ENCODE peak calls at places on chromosomes 5 and 9, in eight cellular contexts. One of them, this sample, is unnamed.

GRCh38 chr9:14865206-14865605 is 45.0 kb downstream of the FREM1 start:
- DNase-seq in brain microvascular endothelial cell: no peak
- DNase-seq in heart right ventricle: no peak
- DNase-seq in tibial artery: no peak
- DNase-seq in adrenal gland: no peak
- DNase-seq in tibial nerve: no peak
- DNase-seq in foreskin fibroblast: no peak
- DNase-seq in fibroblast of lung: no peak
- DNase-seq in this sample: no peak

GRCh38 chr9:686381-686813 is 155.1 kb upstream of the DMRT1 start:
- DNase-seq in brain microvascular endothelial cell: no peak
- DNase-seq in heart right ventricle: no peak
- DNase-seq in tibial artery: peak
- DNase-seq in adrenal gland: no peak
- DNase-seq in tibial nerve: no peak
- DNase-seq in foreskin fibroblast: peak
- DNase-seq in fibroblast of lung: peak
- DNase-seq in this sample: no peak

GRCh38 chr5:72817076-72817476 is 615 bp downstream of the TNPO1 start:
- DNase-seq in brain microvascular endothelial cell: peak
- DNase-seq in heart right ventricle: peak
- DNase-seq in tibial artery: peak
- DNase-seq in adrenal gland: peak
- DNase-seq in tibial nerve: peak
- DNase-seq in foreskin fibroblast: peak
- DNase-seq in fibroblast of lung: peak
- DNase-seq in this sample: no peak

GRCh38 chr5:146047396-146047795 is 58.0 kb downstream of the PLAC8L1 start:
- DNase-seq in brain microvascular endothelial cell: no peak
- DNase-seq in heart right ventricle: no peak
- DNase-seq in tibial artery: no peak
- DNase-seq in adrenal gland: no peak
- DNase-seq in tibial nerve: no peak
- DNase-seq in foreskin fibroblast: no peak
- DNase-seq in fibroblast of lung: peak
- DNase-seq in this sample: no peak

GRCh38 chr9:20707708-20708107 is 23.6 kb downstream of the FOCAD start:
- DNase-seq in brain microvascular endothelial cell: no peak
- DNase-seq in heart right ventricle: no peak
- DNase-seq in tibial artery: no peak
- DNase-seq in adrenal gland: no peak
- DNase-seq in tibial nerve: no peak
- DNase-seq in foreskin fibroblast: no peak
- DNase-seq in fibroblast of lung: no peak
- DNase-seq in this sample: no peak

GRCh38 chr9:129888809-129889460 is 53.7 kb downstream of the USP20 start:
- DNase-seq in brain microvascular endothelial cell: no peak
- DNase-seq in heart right ventricle: no peak
- DNase-seq in tibial artery: no peak
- DNase-seq in adrenal gland: no peak
- DNase-seq in tibial nerve: no peak
- DNase-seq in foreskin fibroblast: no peak
- DNase-seq in fibroblast of lung: no peak
- DNase-seq in this sample: no peak

GRCh38 chr5:38776494-38776893 is 69.3 kb upstream of the OSMR start:
- DNase-seq in brain microvascular endothelial cell: no peak
- DNase-seq in heart right ventricle: no peak
- DNase-seq in tibial artery: no peak
- DNase-seq in adrenal gland: no peak
- DNase-seq in tibial nerve: no peak
- DNase-seq in foreskin fibroblast: no peak
- DNase-seq in fibroblast of lung: no peak
- DNase-seq in this sample: no peak

GRCh38 chr9:136206602-136207333 is 1.8 kb upstream of the LHX3 start:
- DNase-seq in brain microvascular endothelial cell: no peak
- DNase-seq in heart right ventricle: no peak
- DNase-seq in tibial artery: no peak
- DNase-seq in adrenal gland: no peak
- DNase-seq in tibial nerve: no peak
- DNase-seq in foreskin fibroblast: no peak
- DNase-seq in fibroblast of lung: no peak
- DNase-seq in this sample: no peak

GRCh38 chr9:135246248-135247173 is 159.0 kb downstream of the OLFM1 start:
- DNase-seq in brain microvascular endothelial cell: no peak
- DNase-seq in heart right ventricle: no peak
- DNase-seq in tibial artery: no peak
- DNase-seq in adrenal gland: no peak
- DNase-seq in tibial nerve: no peak
- DNase-seq in foreskin fibroblast: no peak
- DNase-seq in fibroblast of lung: no peak
- DNase-seq in this sample: no peak

GRCh38 chr5:93088997-93089396 is 492.0 kb downstream of the NR2F1-AS1 start:
- DNase-seq in brain microvascular endothelial cell: no peak
- DNase-seq in heart right ventricle: no peak
- DNase-seq in tibial artery: no peak
- DNase-seq in adrenal gland: no peak
- DNase-seq in tibial nerve: no peak
- DNase-seq in foreskin fibroblast: no peak
- DNase-seq in fibroblast of lung: peak
- DNase-seq in this sample: no peak

GRCh38 chr5:72815580-72816296 is 723 bp upstream of the TNPO1 start:
- DNase-seq in brain microvascular endothelial cell: no peak
- DNase-seq in heart right ventricle: no peak
- DNase-seq in tibial artery: no peak
- DNase-seq in adrenal gland: no peak
- DNase-seq in tibial nerve: no peak
- DNase-seq in foreskin fibroblast: no peak
- DNase-seq in fibroblast of lung: no peak
- DNase-seq in this sample: no peak

GRCh38 chr5:171592741-171593140 is 173.3 kb downstream of the FGF18 start:
- DNase-seq in brain microvascular endothelial cell: no peak
- DNase-seq in heart right ventricle: no peak
- DNase-seq in tibial artery: no peak
- DNase-seq in adrenal gland: no peak
- DNase-seq in tibial nerve: no peak
- DNase-seq in foreskin fibroblast: no peak
- DNase-seq in fibroblast of lung: peak
- DNase-seq in this sample: no peak

GRCh38 chr9:93128715-93129224 is 5.3 kb downstream of the NINJ1 start:
- DNase-seq in brain microvascular endothelial cell: no peak
- DNase-seq in heart right ventricle: no peak
- DNase-seq in tibial artery: no peak
- DNase-seq in adrenal gland: no peak
- DNase-seq in tibial nerve: no peak
- DNase-seq in foreskin fibroblast: no peak
- DNase-seq in fibroblast of lung: no peak
- DNase-seq in this sample: no peak

GRCh38 chr5:179870952-179871351 is 12.3 kb upstream of the MRNIP start:
- DNase-seq in brain microvascular endothelial cell: no peak
- DNase-seq in heart right ventricle: no peak
- DNase-seq in tibial artery: no peak
- DNase-seq in adrenal gland: no peak
- DNase-seq in tibial nerve: no peak
- DNase-seq in foreskin fibroblast: no peak
- DNase-seq in fibroblast of lung: no peak
- DNase-seq in this sample: no peak

GRCh38 chr5:25849270-25849669 is 1189.1 kb downstream of the CDH9 start:
- DNase-seq in brain microvascular endothelial cell: no peak
- DNase-seq in heart right ventricle: no peak
- DNase-seq in tibial artery: no peak
- DNase-seq in adrenal gland: no peak
- DNase-seq in tibial nerve: no peak
- DNase-seq in foreskin fibroblast: no peak
- DNase-seq in fibroblast of lung: no peak
- DNase-seq in this sample: no peak

GRCh38 chr9:131216806-131217205 is 59.5 kb downstream of the FAM78A start:
- DNase-seq in brain microvascular endothelial cell: no peak
- DNase-seq in heart right ventricle: no peak
- DNase-seq in tibial artery: no peak
- DNase-seq in adrenal gland: no peak
- DNase-seq in tibial nerve: no peak
- DNase-seq in foreskin fibroblast: no peak
- DNase-seq in fibroblast of lung: no peak
- DNase-seq in this sample: no peak

GRCh38 chr5:130268489-130268888 is 364.2 kb downstream of the CHSY3 start:
- DNase-seq in brain microvascular endothelial cell: no peak
- DNase-seq in heart right ventricle: no peak
- DNase-seq in tibial artery: no peak
- DNase-seq in adrenal gland: no peak
- DNase-seq in tibial nerve: no peak
- DNase-seq in foreskin fibroblast: no peak
- DNase-seq in fibroblast of lung: no peak
- DNase-seq in this sample: no peak

GRCh38 chr5:140038373-140038957 is 4.6 kb downstream of the NRG2 start:
- DNase-seq in brain microvascular endothelial cell: no peak
- DNase-seq in heart right ventricle: no peak
- DNase-seq in tibial artery: no peak
- DNase-seq in adrenal gland: no peak
- DNase-seq in tibial nerve: no peak
- DNase-seq in foreskin fibroblast: peak
- DNase-seq in fibroblast of lung: peak
- DNase-seq in this sample: no peak

GRCh38 chr5:58847041-58847440 is 264.2 kb downstream of the RAB3C start:
- DNase-seq in brain microvascular endothelial cell: no peak
- DNase-seq in heart right ventricle: no peak
- DNase-seq in tibial artery: no peak
- DNase-seq in adrenal gland: no peak
- DNase-seq in tibial nerve: no peak
- DNase-seq in foreskin fibroblast: no peak
- DNase-seq in fibroblast of lung: no peak
- DNase-seq in this sample: no peak

GRCh38 chr5:180636016-180636402 is 13.4 kb downstream of the FLT4 start:
- DNase-seq in brain microvascular endothelial cell: no peak
- DNase-seq in heart right ventricle: no peak
- DNase-seq in tibial artery: no peak
- DNase-seq in adrenal gland: no peak
- DNase-seq in tibial nerve: no peak
- DNase-seq in foreskin fibroblast: no peak
- DNase-seq in fibroblast of lung: no peak
- DNase-seq in this sample: no peak

DNA sequence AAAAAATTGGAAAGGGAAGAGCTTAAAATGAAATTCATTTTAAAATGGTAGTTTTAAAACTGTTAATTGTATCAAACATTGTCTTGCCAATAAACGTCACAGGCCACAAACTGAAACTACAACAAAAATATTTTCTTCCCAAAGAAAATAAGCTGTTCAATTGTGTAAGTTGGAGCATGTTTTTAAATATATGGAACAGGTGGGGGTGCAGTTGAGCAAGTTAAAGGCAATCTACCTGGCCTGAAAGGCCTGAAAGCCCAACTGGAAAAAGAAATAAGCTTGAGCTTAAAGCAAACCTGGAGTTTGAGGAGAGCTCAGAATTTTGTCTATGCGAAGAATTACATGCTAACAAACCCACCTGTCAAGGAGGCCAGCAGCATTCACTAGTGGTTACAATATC is 439.5 kb downstream of the ACTL7B start:
- DNase-seq in brain microvascular endothelial cell: no peak
- DNase-seq in heart right ventricle: no peak
- DNase-seq in tibial artery: no peak
- DNase-seq in adrenal gland: no peak
- DNase-seq in tibial nerve: no peak
- DNase-seq in foreskin fibroblast: no peak
- DNase-seq in fibroblast of lung: no peak
- DNase-seq in this sample: no peak
- TF ChIP-seq CTCF in brain microvascular endothelial cell: peak
- TF ChIP-seq CTCF in heart right ventricle: no peak
- TF ChIP-seq CTCF in tibial artery: no peak
- TF ChIP-seq CTCF in adrenal gland: no peak
- TF ChIP-seq CTCF in tibial nerve: no peak
- TF ChIP-seq CTCF in foreskin fibroblast: no peak
- TF ChIP-seq CTCF in fibroblast of lung: no peak
- TF ChIP-seq CTCF in this sample: no peak

GRCh38 chr9:96061293-96061987 is 185.9 kb downstream of the ERCC6L2 start:
- DNase-seq in brain microvascular endothelial cell: peak
- DNase-seq in heart right ventricle: no peak
- DNase-seq in tibial artery: no peak
- DNase-seq in adrenal gland: peak
- DNase-seq in tibial nerve: no peak
- DNase-seq in foreskin fibroblast: peak
- DNase-seq in fibroblast of lung: peak
- DNase-seq in this sample: no peak
- TF ChIP-seq CTCF in brain microvascular endothelial cell: peak
- TF ChIP-seq CTCF in heart right ventricle: peak
- TF ChIP-seq CTCF in tibial artery: peak
- TF ChIP-seq CTCF in adrenal gland: peak
- TF ChIP-seq CTCF in tibial nerve: peak
- TF ChIP-seq CTCF in foreskin fibroblast: peak
- TF ChIP-seq CTCF in fibroblast of lung: peak
- TF ChIP-seq CTCF in this sample: no peak

DNA sequence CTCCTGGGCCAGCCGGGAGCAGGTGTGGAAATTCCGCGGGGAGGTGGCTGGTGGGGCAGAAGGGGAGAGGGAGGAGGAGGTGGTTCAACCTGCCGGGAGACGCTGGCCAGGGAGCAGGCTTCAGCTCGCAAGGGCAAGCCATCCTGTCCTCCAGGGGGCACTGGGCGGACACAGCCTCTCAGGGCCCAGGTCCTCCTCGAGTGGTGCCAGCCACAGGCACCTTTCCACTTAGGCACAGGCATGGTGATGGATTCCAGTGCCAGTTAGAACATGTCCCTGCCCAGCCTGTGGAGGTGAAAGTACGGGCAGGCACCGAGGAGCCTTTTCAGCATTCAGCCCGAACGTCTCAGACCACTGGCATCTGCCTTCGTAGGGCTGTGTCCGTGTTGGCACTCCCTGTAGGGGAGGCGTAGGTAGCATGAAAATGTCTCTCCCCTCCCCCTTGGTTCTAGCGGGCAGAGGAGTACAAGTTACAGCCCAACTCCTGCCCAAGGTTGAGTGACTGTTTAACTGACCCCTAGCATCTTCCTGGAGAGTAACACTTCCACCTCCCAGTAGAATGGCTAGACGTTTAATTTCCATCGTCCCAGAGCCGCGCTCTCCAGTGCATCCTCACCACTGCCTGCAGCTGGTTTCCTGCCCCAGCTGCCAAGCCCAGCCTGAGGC is 48.9 kb downstream of the DAB2IP start:
- DNase-seq in brain microvascular endothelial cell: peak
- DNase-seq in heart right ventricle: peak
- DNase-seq in tibial artery: peak
- DNase-seq in adrenal gland: peak
- DNase-seq in tibial nerve: peak
- DNase-seq in foreskin fibroblast: no peak
- DNase-seq in fibroblast of lung: peak
- DNase-seq in this sample: peak
- TF ChIP-seq CTCF in brain microvascular endothelial cell: peak
- TF ChIP-seq CTCF in heart right ventricle: peak
- TF ChIP-seq CTCF in tibial artery: peak
- TF ChIP-seq CTCF in adrenal gland: peak
- TF ChIP-seq CTCF in tibial nerve: peak
- TF ChIP-seq CTCF in foreskin fibroblast: peak
- TF ChIP-seq CTCF in fibroblast of lung: peak
- TF ChIP-seq CTCF in this sample: no peak

DNA sequence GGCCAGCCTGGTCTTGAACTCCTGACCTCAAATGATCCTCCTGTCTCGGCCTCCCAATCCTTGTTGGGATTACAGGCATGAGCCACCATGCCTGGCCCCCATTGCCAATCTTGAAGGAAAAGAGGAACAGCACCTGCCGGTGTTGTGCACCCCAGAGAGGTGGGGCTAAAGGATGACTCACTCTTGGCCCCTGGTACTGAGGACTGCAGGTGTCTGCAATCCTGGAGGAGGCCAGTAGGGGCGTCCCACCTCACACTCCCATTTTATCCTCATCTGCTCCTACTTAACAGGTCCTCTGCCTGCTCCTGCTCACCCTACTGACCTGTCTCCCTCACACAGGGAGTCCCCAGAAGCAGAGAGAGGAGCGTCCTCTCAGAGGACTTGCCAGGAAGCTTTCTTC is 390.4 kb downstream of the ARHGEF28 start:
- DNase-seq in brain microvascular endothelial cell: no peak
- DNase-seq in heart right ventricle: no peak
- DNase-seq in tibial artery: no peak
- DNase-seq in adrenal gland: no peak
- DNase-seq in tibial nerve: no peak
- DNase-seq in foreskin fibroblast: no peak
- DNase-seq in fibroblast of lung: no peak
- DNase-seq in this sample: no peak
- TF ChIP-seq CTCF in brain microvascular endothelial cell: peak
- TF ChIP-seq CTCF in heart right ventricle: no peak
- TF ChIP-seq CTCF in tibial artery: no peak
- TF ChIP-seq CTCF in adrenal gland: no peak
- TF ChIP-seq CTCF in tibial nerve: no peak
- TF ChIP-seq CTCF in foreskin fibroblast: no peak
- TF ChIP-seq CTCF in fibroblast of lung: no peak
- TF ChIP-seq CTCF in this sample: no peak

This sample was measured in activated B cell treated with CpG ODN at 0.5 μM for 24 hours.